ENCODE peak calls at places on chromosomes 4 and X, in five cellular contexts. One of them, this sample, is unnamed.

GRCh38 chrX:48487362-48487785 is 11.4 kb downstream of the FTSJ1 start:
- DNase-seq in kidney: peak; percentile 17
- DNase-seq in uterus: no peak
- DNase-seq in lower lobe of right lung: no peak
- DNase-seq in CD8-positive, alpha-beta memory T cell: no peak
- DNase-seq in this sample: no peak

GRCh38 chr4:61527886-61528285 is 327.8 kb downstream of the ADGRL3 start:
- DNase-seq in kidney: no peak
- DNase-seq in CD8-positive, alpha-beta memory T cell: no peak
- DNase-seq in lower lobe of right lung: no peak
- DNase-seq in uterus: no peak
- DNase-seq in this sample: no peak

GRCh38 chr4:74331252-74331651 is 23.0 kb downstream of the EPGN start:
- DNase-seq in uterus: no peak
- DNase-seq in CD8-positive, alpha-beta memory T cell: no peak
- DNase-seq in kidney: no peak
- DNase-seq in lower lobe of right lung: no peak
- DNase-seq in this sample: no peak

GRCh38 chr4:147136783-147137182 is 191.1 kb upstream of the TTC29 start:
- DNase-seq in lower lobe of right lung: no peak
- DNase-seq in uterus: no peak
- DNase-seq in CD8-positive, alpha-beta memory T cell: no peak
- DNase-seq in kidney: no peak
- DNase-seq in this sample: no peak

GRCh38 chrX:101258260-101258581 is 32.9 kb downstream of the TAF7L start:
- DNase-seq in uterus: no peak
- DNase-seq in lower lobe of right lung: no peak
- DNase-seq in CD8-positive, alpha-beta memory T cell: no peak
- DNase-seq in kidney: no peak
- DNase-seq in this sample: no peak

GRCh38 chr4:8365951-8366350 is 74.6 kb downstream of the ACOX3 start:
- DNase-seq in uterus: no peak
- DNase-seq in CD8-positive, alpha-beta memory T cell: no peak
- DNase-seq in lower lobe of right lung: peak; percentile 39
- DNase-seq in kidney: peak; percentile 61
- DNase-seq in this sample: no peak

GRCh38 chr4:7607156-7607910 is 172.6 kb upstream of the PSAPL1 start:
- DNase-seq in uterus: no peak
- DNase-seq in kidney: peak; percentile 54
- DNase-seq in CD8-positive, alpha-beta memory T cell: no peak
- DNase-seq in lower lobe of right lung: no peak
- DNase-seq in this sample: no peak

GRCh38 chr4:1166509-1167243 is 5.7 kb downstream of the SPON2 start:
- DNase-seq in CD8-positive, alpha-beta memory T cell: no peak
- DNase-seq in uterus: no peak
- DNase-seq in kidney: no peak
- DNase-seq in lower lobe of right lung: no peak
- DNase-seq in this sample: no peak

GRCh38 chrX:121635141-121635540 is 587.7 kb downstream of the GLUD2 start:
- DNase-seq in lower lobe of right lung: no peak
- DNase-seq in uterus: no peak
- DNase-seq in kidney: no peak
- DNase-seq in CD8-positive, alpha-beta memory T cell: no peak
- DNase-seq in this sample: no peak

GRCh38 chr4:147950261-147950660 is 218.4 kb downstream of the ARHGAP10 start:
- DNase-seq in uterus: no peak
- DNase-seq in kidney: no peak
- DNase-seq in CD8-positive, alpha-beta memory T cell: no peak
- DNase-seq in lower lobe of right lung: no peak
- DNase-seq in this sample: no peak

GRCh38 chr4:187470061-187470460 is 525.5 kb upstream of the ZFP42 start:
- DNase-seq in uterus: no peak
- DNase-seq in kidney: no peak
- DNase-seq in CD8-positive, alpha-beta memory T cell: no peak
- DNase-seq in lower lobe of right lung: no peak
- DNase-seq in this sample: no peak

GRCh38 chr4:30996841-30997240 is 276.7 kb downstream of the PCDH7 start:
- DNase-seq in lower lobe of right lung: no peak
- DNase-seq in CD8-positive, alpha-beta memory T cell: no peak
- DNase-seq in uterus: no peak
- DNase-seq in kidney: no peak
- DNase-seq in this sample: no peak

GRCh38 chrX:119759333-119759766 is 962 bp downstream of the SOWAHD start:
- DNase-seq in kidney: no peak
- DNase-seq in CD8-positive, alpha-beta memory T cell: no peak
- DNase-seq in uterus: no peak
- DNase-seq in lower lobe of right lung: no peak
- DNase-seq in this sample: no peak

GRCh38 chr4:142778908-142779307 is 67.2 kb downstream of the INPP4B start:
- DNase-seq in CD8-positive, alpha-beta memory T cell: no peak
- DNase-seq in kidney: no peak
- DNase-seq in uterus: no peak
- DNase-seq in lower lobe of right lung: no peak
- DNase-seq in this sample: no peak

DNA sequence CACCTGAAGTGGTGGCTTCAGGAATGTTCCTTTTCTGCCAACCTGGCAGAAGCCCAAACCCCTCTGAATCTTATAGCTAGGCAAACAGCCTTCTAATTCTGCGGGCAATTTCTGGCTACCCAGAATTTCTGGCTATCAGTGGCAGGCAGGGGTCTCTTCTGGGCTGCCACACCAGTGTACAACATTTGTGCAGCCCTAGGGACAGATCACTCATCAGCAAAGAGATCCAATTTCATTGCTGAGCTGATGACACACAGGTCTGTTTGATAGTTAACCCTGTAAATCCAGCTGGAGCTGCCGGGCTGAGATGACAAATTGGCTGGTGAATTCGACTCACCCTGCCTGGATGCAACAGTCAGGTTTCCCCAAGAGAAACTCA is 2.4 kb downstream of the MID1 start:
- DNase-seq in uterus: no peak
- DNase-seq in lower lobe of right lung: no peak
- DNase-seq in kidney: no peak
- DNase-seq in CD8-positive, alpha-beta memory T cell: no peak
- DNase-seq in this sample: no peak
- H3K4me3 ChIP-seq in uterus: no peak overlapping the region
- H3K4me3 ChIP-seq in lower lobe of right lung: peak overlapping the region; percentile 60
- H3K4me3 ChIP-seq in kidney: peak overlapping the region; percentile 75
- H3K4me3 ChIP-seq in CD8-positive, alpha-beta memory T cell: no peak overlapping the region
- H3K4me3 ChIP-seq in this sample: no peak overlapping the region

GRCh38 chrX:97525981-97526380 is 642.3 kb downstream of the RPA4 start:
- DNase-seq in uterus: no peak
- DNase-seq in lower lobe of right lung: no peak
- DNase-seq in CD8-positive, alpha-beta memory T cell: no peak
- DNase-seq in kidney: no peak
- DNase-seq in this sample: no peak

GRCh38 chrX:97529801-97530200 is 646.1 kb downstream of the RPA4 start:
- DNase-seq in kidney: no peak
- DNase-seq in uterus: no peak
- DNase-seq in CD8-positive, alpha-beta memory T cell: no peak
- DNase-seq in lower lobe of right lung: no peak
- DNase-seq in this sample: no peak

GRCh38 chrX:97527725-97528124 is 644.0 kb downstream of the RPA4 start:
- DNase-seq in uterus: no peak
- DNase-seq in CD8-positive, alpha-beta memory T cell: no peak
- DNase-seq in kidney: no peak
- DNase-seq in lower lobe of right lung: no peak
- DNase-seq in this sample: no peak

DNA sequence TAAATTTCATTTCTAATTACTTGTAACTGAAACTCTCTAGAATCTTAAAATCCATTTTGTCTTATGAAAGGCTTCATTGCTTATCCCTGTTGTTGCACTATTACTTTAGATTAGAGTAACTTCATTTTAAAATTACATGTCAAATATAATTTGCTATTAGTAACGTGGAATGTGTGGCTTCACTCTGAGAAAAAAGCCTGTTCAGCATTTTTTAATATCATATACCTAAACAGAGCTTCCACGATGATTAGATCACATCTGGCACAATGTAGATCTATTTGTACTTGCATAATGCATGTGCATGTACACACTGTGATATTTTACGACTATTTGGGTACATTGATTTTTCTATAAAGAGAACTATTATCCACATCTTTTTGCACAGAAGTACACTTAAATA is 648.1 kb downstream of the RPA4 start:
- DNase-seq in lower lobe of right lung: no peak
- DNase-seq in kidney: no peak
- DNase-seq in uterus: no peak
- DNase-seq in CD8-positive, alpha-beta memory T cell: no peak
- DNase-seq in this sample: no peak
- H3K4me1 ChIP-seq in lower lobe of right lung: no peaks in the 10 kb centered on the region
- H3K4me1 ChIP-seq in kidney: no peaks in the 10 kb centered on the region
- H3K4me1 ChIP-seq in uterus: no peaks in the 10 kb centered on the region
- H3K4me1 ChIP-seq in CD8-positive, alpha-beta memory T cell: no peaks in the 10 kb centered on the region
- H3K4me1 ChIP-seq in this sample: no peaks in the 10 kb centered on the region

GRCh38 chr4:2700031-2700430 is 56.1 kb downstream of the TNIP2 start:
- DNase-seq in lower lobe of right lung: no peak
- DNase-seq in uterus: no peak
- DNase-seq in CD8-positive, alpha-beta memory T cell: no peak
- DNase-seq in kidney: no peak
- DNase-seq in this sample: no peak

GRCh38 chr4:2698504-2698903 is 57.6 kb downstream of the TNIP2 start:
- DNase-seq in kidney: no peak
- DNase-seq in CD8-positive, alpha-beta memory T cell: no peak
- DNase-seq in uterus: no peak
- DNase-seq in lower lobe of right lung: no peak
- DNase-seq in this sample: no peak

GRCh38 chr4:2699534-2699933 is 56.6 kb downstream of the TNIP2 start:
- DNase-seq in kidney: no peak
- DNase-seq in lower lobe of right lung: no peak
- DNase-seq in uterus: no peak
- DNase-seq in CD8-positive, alpha-beta memory T cell: no peak
- DNase-seq in this sample: no peak

GRCh38 chr4:2697995-2698414 is 58.1 kb downstream of the TNIP2 start:
- DNase-seq in uterus: no peak
- DNase-seq in kidney: no peak
- DNase-seq in CD8-positive, alpha-beta memory T cell: no peak
- DNase-seq in lower lobe of right lung: no peak
- DNase-seq in this sample: no peak

DNA sequence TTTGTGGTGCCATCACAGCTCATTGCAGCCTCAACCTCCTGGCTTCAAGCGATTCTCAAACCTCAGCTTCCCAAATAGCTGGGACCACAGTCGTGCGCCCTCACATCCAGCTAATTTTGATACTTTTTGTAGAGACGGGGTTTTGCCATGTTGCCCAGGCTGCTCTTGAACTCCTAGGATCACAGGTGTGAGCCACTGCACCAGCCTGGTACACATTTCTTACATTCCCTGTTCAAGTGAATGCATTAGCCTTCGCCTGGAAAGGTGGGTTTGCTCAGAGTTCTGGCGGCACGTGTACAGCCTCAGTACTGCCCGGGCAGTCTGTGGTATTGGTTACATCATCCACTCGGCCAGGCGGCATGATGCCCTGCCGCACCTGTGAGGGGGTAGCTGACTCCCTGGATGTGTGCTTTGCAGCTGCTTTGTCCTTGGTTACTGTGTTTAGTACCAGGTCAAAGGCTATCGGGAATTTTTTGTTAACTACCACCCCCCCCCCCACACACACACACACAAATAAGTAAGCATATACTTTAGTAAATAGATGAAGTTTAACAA is 57.1 kb downstream of the TNIP2 start:
- DNase-seq in uterus: no peak
- DNase-seq in CD8-positive, alpha-beta memory T cell: no peak
- DNase-seq in kidney: no peak
- DNase-seq in lower lobe of right lung: no peak
- DNase-seq in this sample: no peak
- H3K36me3 ChIP-seq in uterus: no peaks in the 10 kb centered on the region
- H3K36me3 ChIP-seq in CD8-positive, alpha-beta memory T cell: peaks cover 41% of the 10 kb centered on the region
- H3K36me3 ChIP-seq in kidney: peaks cover 58% of the 10 kb centered on the region
- H3K36me3 ChIP-seq in lower lobe of right lung: peaks cover 99% of the 10 kb centered on the region
- H3K36me3 ChIP-seq in this sample: peaks cover 18% of the 10 kb centered on the region

GRCh38 chrX:110748256-110748811 is 47.3 kb downstream of the CHRDL1 start:
- DNase-seq in lower lobe of right lung: no peak
- DNase-seq in kidney: no peak
- DNase-seq in CD8-positive, alpha-beta memory T cell: no peak
- DNase-seq in uterus: no peak
- DNase-seq in this sample: no peak
- H3K4me3 ChIP-seq in lower lobe of right lung: no peak overlapping the region
- H3K4me3 ChIP-seq in kidney: no peak overlapping the region
- H3K4me3 ChIP-seq in CD8-positive, alpha-beta memory T cell: no peak overlapping the region
- H3K4me3 ChIP-seq in uterus: no peak overlapping the region
- H3K4me3 ChIP-seq in this sample: no peak overlapping the region

DNA sequence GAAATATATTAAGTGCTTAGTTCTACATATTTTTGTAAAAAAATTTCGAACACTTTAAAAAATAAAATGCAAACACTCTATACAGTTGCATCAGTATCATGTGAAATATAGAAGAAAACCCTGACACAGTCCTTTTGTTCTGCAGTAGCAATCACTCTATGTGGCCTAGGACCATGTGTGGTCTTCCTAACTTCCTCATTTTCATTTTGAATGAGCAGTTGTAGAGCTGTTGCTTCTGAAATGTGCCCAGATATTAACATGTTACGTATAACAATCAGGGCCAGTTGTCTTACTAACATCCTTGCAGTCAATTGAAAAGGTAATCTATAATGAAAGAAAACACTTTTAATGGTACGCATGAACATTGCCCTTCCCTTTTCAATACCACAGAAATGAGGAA is 107.9 kb downstream of the ZNF827 start:
- DNase-seq in CD8-positive, alpha-beta memory T cell: no peak
- DNase-seq in lower lobe of right lung: no peak
- DNase-seq in kidney: no peak
- DNase-seq in uterus: no peak
- DNase-seq in this sample: no peak
- H3K4me1 ChIP-seq in CD8-positive, alpha-beta memory T cell: peaks cover 11% of the 10 kb centered on the region
- H3K4me1 ChIP-seq in lower lobe of right lung: no peaks in the 10 kb centered on the region
- H3K4me1 ChIP-seq in kidney: no peaks in the 10 kb centered on the region
- H3K4me1 ChIP-seq in uterus: no peaks in the 10 kb centered on the region
- H3K4me1 ChIP-seq in this sample: peaks cover 5% of the 10 kb centered on the region

GRCh38 chr4:185309770-185310169 is 86.0 kb downstream of the LRP2BP start:
- DNase-seq in uterus: no peak
- DNase-seq in kidney: no peak
- DNase-seq in CD8-positive, alpha-beta memory T cell: no peak
- DNase-seq in lower lobe of right lung: no peak
- DNase-seq in this sample: no peak
- H3K36me3 ChIP-seq in uterus: no peaks in the 10 kb centered on the region
- H3K36me3 ChIP-seq in kidney: peaks cover 7% of the 10 kb centered on the region
- H3K36me3 ChIP-seq in CD8-positive, alpha-beta memory T cell: peaks cover 6% of the 10 kb centered on the region
- H3K36me3 ChIP-seq in lower lobe of right lung: peaks cover 52% of the 10 kb centered on the region
- H3K36me3 ChIP-seq in this sample: peaks cover 2% of the 10 kb centered on the region

GRCh38 chr4:173516621-173517612 is 13.1 kb downstream of the HAND2 start:
- DNase-seq in uterus: peak; percentile 36
- DNase-seq in kidney: no peak
- DNase-seq in lower lobe of right lung: no peak
- DNase-seq in CD8-positive, alpha-beta memory T cell: no peak
- DNase-seq in this sample: no peak
- H3K4me3 ChIP-seq in uterus: no peak overlapping the region
- H3K4me3 ChIP-seq in kidney: no peak overlapping the region
- H3K4me3 ChIP-seq in lower lobe of right lung: no peak overlapping the region
- H3K4me3 ChIP-seq in CD8-positive, alpha-beta memory T cell: no peak overlapping the region
- H3K4me3 ChIP-seq in this sample: no peak overlapping the region

GRCh38 chr4:53480909-53481308 is 103.5 kb downstream of the FIP1L1 start:
- DNase-seq in uterus: no peak
- DNase-seq in CD8-positive, alpha-beta memory T cell: no peak
- DNase-seq in kidney: no peak
- DNase-seq in lower lobe of right lung: no peak
- DNase-seq in this sample: no peak
- H3K4me1 ChIP-seq in uterus: peaks cover 3% of the 10 kb centered on the region
- H3K4me1 ChIP-seq in CD8-positive, alpha-beta memory T cell: no peaks in the 10 kb centered on the region
- H3K4me1 ChIP-seq in kidney: no peaks in the 10 kb centered on the region
- H3K4me1 ChIP-seq in lower lobe of right lung: no peaks in the 10 kb centered on the region
- H3K4me1 ChIP-seq in this sample: no peaks in the 10 kb centered on the region